ENCODE peak calls at places on chromosome 12, in five cellular contexts. P is pancreas; A is psoas muscle; T is fibroblast of pulmonary artery; B is activated CD4-positive, alpha-beta T cell treated with anti-CD3 and anti-CD28 coated beads, Interleukin-2, amount 50 U/mL, for 4 hours. X is an unnamed sample.

GRCh38 chr12:64633940-64634337 is 23.6 kb downstream of the RASSF3 start:
- DNase-seq in P (peak; percentile 71), A (peak; percentile 39), T (peak; percentile 74), B (peak; percentile 23), X (no peak)

GRCh38 chr12:115639667-115640012 is 637.9 kb downstream of the MED13L start:
- DNase-seq in P (no peak), A (no peak), T (no peak), B (no peak), X (no peak)

GRCh38 chr12:132498931-132499330 is 9.0 kb downstream of the FBRSL1 start:
- DNase-seq in P (no peak), A (no peak), T (no peak), B (no peak), X (no peak)

GRCh38 chr12:6927379-6927991 is at the start of gene ATN1:
- DNase-seq in P (peak; percentile 81), A (peak; percentile 84), T (peak; percentile 88), B (no peak), X (no peak)

GRCh38 chr12:98594050-98594853 is 766 bp downstream of the SLC25A3 start:
- DNase-seq in P (peak; percentile 54), A (peak; percentile 57), T (no peak), B (peak; percentile 18), X (no peak)

GRCh38 chr12:94874086-94874985 is 129.2 kb downstream of the NDUFA12 start:
- DNase-seq in P (no peak), A (no peak), T (no peak), B (no peak), X (no peak)

GRCh38 chr12:104536841-104537240 is 80.1 kb downstream of the CHST11 start:
- DNase-seq in P (no peak), A (no peak), T (no peak), B (no peak), X (no peak)

GRCh38 chr12:56188786-56189335 is 422 bp downstream of the SMARCC2 start:
- DNase-seq in P (no peak), A (no peak), T (no peak), B (no peak), X (no peak)

GRCh38 chr12:2283480-2283879 is 230.7 kb downstream of the CACNA1C start:
- DNase-seq in P (no peak), A (no peak), T (no peak), B (no peak), X (no peak)

GRCh38 chr12:124592050-124592449 is 24.6 kb upstream of the NCOR2 start:
- DNase-seq in P (no peak), A (no peak), T (peak; percentile 60), B (no peak), X (no peak)

GRCh38 chr12:11059784-11060183 is 2.3 kb downstream of the TAS2R46 start:
- DNase-seq in P (no peak), A (no peak), T (peak; percentile 14), B (no peak), X (no peak)